ENCODE peak calls at places on chromosomes 5 and 9, in four cellular contexts. G is heart right ventricle; X is activated CD8-positive, alpha-beta T cell treated with anti-CD3 and anti-CD28 coated beads for 36 hours; Q is effector memory CD8-positive, alpha-beta T cell. A is an unnamed sample.

GRCh38 chr5:102759700-102760099 is 4.6 kb downstream of the PAM start:
- ATAC-seq in G (no peak), X (no peak), Q (no peak), A (peak; percentile 8)

GRCh38 chr9:125172351-125172750 is 17.3 kb downstream of the PPP6C start:
- ATAC-seq in G (peak; percentile 26), X (no peak), Q (no peak), A (no peak)

GRCh38 chr9:38227656-38228055 is 158.6 kb upstream of the SHB start:
- ATAC-seq in G (no peak), X (peak; percentile 71), Q (peak; percentile 76), A (peak; percentile 35)

GRCh38 chr9:74497750-74498615 is 848 bp downstream of the RORB start:
- ATAC-seq in G (peak; percentile 48), X (peak; percentile 31), Q (peak; percentile 31), A (no peak)

GRCh38 chr5:135236951-135237791 is 161.9 kb downstream of the MACROH2A1 start:
- ATAC-seq in G (no peak), X (no peak), Q (no peak), A (no peak)

GRCh38 chr5:137822983-137823382 is 44.7 kb upstream of the MYOT start:
- ATAC-seq in G (no peak), X (no peak), Q (no peak), A (no peak)

GRCh38 chr5:171336486-171337206 is 27.6 kb downstream of the TLX3 start:
- ATAC-seq in G (peak; percentile 68), X (peak; percentile 65), Q (peak; percentile 41), A (peak; percentile 44)

GRCh38 chr9:79489241-79490000 is 82.3 kb upstream of the TLE4 start:
- ATAC-seq in G (no peak), X (no peak), Q (no peak), A (no peak)

GRCh38 chr5:151671979-151672378 is 14.7 kb downstream of the SPARC start:
- ATAC-seq in G (peak; percentile 53), X (no peak), Q (no peak), A (no peak)

GRCh38 chr5:124511791-124512190 is 234.6 kb downstream of the ZNF608 start:
- ATAC-seq in G (no peak), X (no peak), Q (no peak), A (no peak)

GRCh38 chr5:82396871-82397514 is 118.8 kb upstream of the RPS23 start:
- ATAC-seq in G (peak; percentile 99), X (no peak), Q (no peak), A (no peak)

GRCh38 chr5:176735383-176736265 is 74.7 kb upstream of the UNC5A start:
- ATAC-seq in G (no peak), X (no peak), Q (peak; percentile 33), A (no peak)

GRCh38 chr5:90709323-90710148 is 150.9 kb downstream of the ADGRV1 start:
- ATAC-seq in G (no peak), X (no peak), Q (no peak), A (no peak)

GRCh38 chr5:40437452-40437861 is 242.3 kb upstream of the PTGER4 start:
- ATAC-seq in G (no peak), X (peak; percentile 72), Q (peak; percentile 63), A (peak; percentile 81)

GRCh38 chr9:110745656-110746055 is 77.1 kb downstream of the MUSK start:
- ATAC-seq in G (no peak), X (no peak), Q (no peak), A (no peak)

GRCh38 chr5:159210306-159210722 is 961 bp upstream of the RNF145 start:
- ATAC-seq in G (no peak), X (no peak), Q (no peak), A (no peak)

GRCh38 chr5:148393390-148393741 is 9.6 kb downstream of the FBXO38 start:
- ATAC-seq in G (no peak), X (no peak), Q (no peak), A (no peak)

GRCh38 chr5:9468070-9468388 is 77.8 kb downstream of the SEMA5A start:
- ATAC-seq in G (no peak), X (no peak), Q (no peak), A (peak; percentile 29)

GRCh38 chr5:133499896-133500295 is 112.4 kb downstream of the FSTL4 start:
- ATAC-seq in G (no peak), X (no peak), Q (no peak), A (no peak)

GRCh38 chr9:38318755-38319495 is 73.6 kb upstream of the ALDH1B1 start:
- ATAC-seq in G (no peak), X (no peak), Q (no peak), A (peak; percentile 89)

GRCh38 chr9:76603448-76603895 is 144.5 kb downstream of the GCNT1 start:
- ATAC-seq in G (peak; percentile 19), X (peak; percentile 92), Q (no peak), A (peak; percentile 81)

GRCh38 chr5:59390989-59391388 is 502.5 kb downstream of the PDE4D start:
- ATAC-seq in G (no peak), X (no peak), Q (no peak), A (no peak)

GRCh38 chr5:42349163-42349562 is 74.1 kb upstream of the GHR start:
- ATAC-seq in G (no peak), X (no peak), Q (no peak), A (no peak)

GRCh38 chr9:7298123-7298522 is 501.5 kb downstream of the DMAC1 start:
- ATAC-seq in G (no peak), X (peak; percentile 90), Q (peak; percentile 36), A (peak; percentile 93)

GRCh38 chr9:93061791-93062299 is 3.3 kb downstream of the SUSD3 start:
- ATAC-seq in G (no peak), X (no peak), Q (no peak), A (no peak)

GRCh38 chr9:7342229-7342628 is 457.3 kb downstream of the DMAC1 start:
- ATAC-seq in G (no peak), X (no peak), Q (no peak), A (no peak)

GRCh38 chr5:173819521-173819920 is 68.6 kb upstream of the CPEB4 start:
- ATAC-seq in G (no peak), X (no peak), Q (no peak), A (no peak)

GRCh38 chr5:53503819-53504218 is 23.4 kb downstream of the FST start:
- ATAC-seq in G (no peak), X (no peak), Q (no peak), A (no peak)

GRCh38 chr9:31715250-31715649 is 669.2 kb upstream of the ACO1 start:
- ATAC-seq in G (no peak), X (no peak), Q (no peak), A (no peak)

GRCh38 chr5:142758062-142758802 is 11.9 kb upstream of the ARHGAP26 start:
- ATAC-seq in G (no peak), X (peak; percentile 71), Q (no peak), A (peak; percentile 94)

GRCh38 chr5:114935490-114935889 is 234.2 kb downstream of the TRIM36 start:
- ATAC-seq in G (no peak), X (no peak), Q (no peak), A (no peak)

A was measured in activated T-helper 17 cell treated with anti-CD3 and anti-CD28 coated beads, Interleukin-2, amount 50 U/mL, for 72 hours.